ENCODE peak calls at places on chromosome 7, in four cellular contexts. K is OCI-LY7, H is HCT116, Q is dorsolateral prefrontal cortex. G is an unnamed sample.

GRCh38 chr7:50210706-50211115 is 93.8 kb upstream of the IKZF1 start:
- DNase-seq in Q (no peak), H (no peak), K (no peak), G (no peak)

GRCh38 chr7:51006483-51007235 is 224.0 kb upstream of the GRB10 start:
- DNase-seq in H (no peak), Q (no peak), K (no peak), G (no peak)

GRCh38 chr7:117665393-117665792 is 185.6 kb downstream of the CFTR start:
- DNase-seq in H (no peak), Q (no peak), K (no peak), G (peak)

GRCh38 chr7:103637726-103638125 is 191.7 kb upstream of the SLC26A5 start:
- DNase-seq in Q (no peak), H (no peak), K (no peak), G (no peak)

GRCh38 chr7:1825877-1826741 is 156.0 kb downstream of the ELFN1 start:
- DNase-seq in Q (no peak), H (no peak), K (no peak), G (no peak)

GRCh38 chr7:64046041-64046389 is 781 bp downstream of the ZNF727 start:
- DNase-seq in Q (no peak), K (no peak), H (no peak), G (no peak)

GRCh38 chr7:131513245-131514061 is 43.0 kb downstream of the PODXL start:
- DNase-seq in K (peak), Q (peak), H (peak), G (peak)

GRCh38 chr7:27180431-27181175 is 4.4 kb downstream of the HOXA11 start:
- DNase-seq in Q (no peak), K (no peak), H (no peak), G (no peak)

GRCh38 chr7:155220881-155221280 is 76.8 kb upstream of the INSIG1 start:
- DNase-seq in K (no peak), H (no peak), Q (no peak), G (no peak)

GRCh38 chr7:131897016-131897789 is 340.8 kb upstream of the PODXL start:
- DNase-seq in Q (no peak), K (no peak), H (peak), G (no peak)

GRCh38 chr7:98360221-98361124 is 40.4 kb downstream of the BAIAP2L1 start:
- DNase-seq in H (no peak), K (no peak), Q (no peak), G (no peak)

GRCh38 chr7:102874966-102875365 is 37.8 kb upstream of the LRRC17 start:
- DNase-seq in Q (no peak), H (no peak), K (no peak), G (no peak)

GRCh38 chr7:2436341-2437104 is 33.1 kb downstream of the CHST12 start:
- DNase-seq in K (no peak), Q (no peak), H (no peak), G (no peak)

GRCh38 chr7:47992446-47992845 is 13.0 kb upstream of the HUS1 start:
- DNase-seq in H (no peak), K (no peak), Q (no peak), G (no peak)
- TF ChIP-seq CTCF in H (no peak), K (no peak), Q (no peak), G (no peak)

GRCh38 chr7:23476286-23477169 is 6.2 kb upstream of the IGF2BP3 start:
- DNase-seq in H (no peak), Q (no peak), K (no peak), G (no peak)
- H3K4me3 ChIP-seq in H (no peak), Q (no peak), K (peak), G (no peak)

GRCh38 chr7:92281031-92281430 is 35.3 kb downstream of the ANKIB1 start:
- DNase-seq in Q (no peak), H (no peak), K (no peak), G (no peak)
- TF ChIP-seq CTCF in Q (no peak), H (no peak), K (no peak), G (no peak)

GRCh38 chr7:105020926-105021325 is 6.9 kb downstream of the KMT2E start:
- DNase-seq in K (no peak), H (no peak), Q (no peak), G (no peak)
- H3K4me3 ChIP-seq in K (peak), H (no peak), Q (peak), G (no peak)

GRCh38 chr7:149800169-149800555 is 26.8 kb upstream of the ZNF467 start:
- DNase-seq in Q (no peak), H (no peak), K (no peak), G (no peak)

GRCh38 chr7:149801002-149801566 is 27.7 kb upstream of the ZNF467 start:
- DNase-seq in Q (no peak), H (no peak), K (no peak), G (no peak)

GRCh38 chr7:149797771-149798170 is 24.4 kb upstream of the ZNF467 start:
- DNase-seq in Q (no peak), K (no peak), H (no peak), G (no peak)

GRCh38 chr7:149801816-149802215 is 28.4 kb upstream of the ZNF467 start:
- DNase-seq in H (no peak), Q (no peak), K (no peak), G (no peak)

DNA sequence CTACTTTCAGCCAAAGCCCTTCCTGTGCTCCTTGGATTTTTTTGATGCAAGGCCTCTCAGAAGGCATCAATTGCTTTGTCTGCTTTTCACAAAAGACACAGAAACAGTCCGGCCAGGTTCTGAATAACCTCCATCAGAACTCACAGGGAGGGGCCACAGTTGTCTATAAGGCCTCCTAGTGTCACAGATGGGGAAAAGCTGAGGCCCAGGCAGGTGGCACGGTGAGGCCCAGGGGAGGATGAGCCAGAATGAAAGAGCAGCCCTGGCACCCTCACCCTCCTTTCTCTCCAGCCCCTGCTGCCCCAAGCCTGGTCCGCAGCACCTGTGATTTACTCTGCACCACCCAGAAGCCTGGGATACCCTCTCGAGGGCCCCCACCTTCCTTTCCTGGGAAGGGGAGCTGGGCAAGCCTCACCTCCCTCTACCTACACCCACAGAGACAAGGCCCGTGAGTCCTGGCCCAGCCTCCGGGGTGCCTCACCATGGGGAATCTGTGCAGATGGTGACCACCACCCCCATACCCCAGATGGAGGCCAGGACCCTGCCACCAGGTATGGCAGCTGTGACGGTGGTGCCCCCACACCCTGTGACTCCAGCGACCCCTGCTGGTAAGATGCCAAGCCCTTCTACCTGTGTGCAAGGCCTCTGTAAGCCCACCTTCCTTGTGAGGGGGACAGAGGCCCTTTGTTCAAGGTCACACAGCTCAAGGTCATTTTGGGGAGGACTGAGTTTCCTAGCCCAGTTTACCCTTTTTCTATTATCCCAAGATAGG is 26.2 kb upstream of the ZNF467 start:
- DNase-seq in K (peak), Q (no peak), H (no peak), G (no peak)
- TF ChIP-seq CTCF in K (peak), Q (peak), H (peak), G (peak)

GRCh38 chr7:151168787-151169162 is 1.3 kb upstream of the GBX1 start:
- DNase-seq in H (no peak), Q (no peak), K (no peak), G (no peak)
- H3K4me3 ChIP-seq in H (no peak), Q (no peak), K (no peak), G (no peak)

DNA sequence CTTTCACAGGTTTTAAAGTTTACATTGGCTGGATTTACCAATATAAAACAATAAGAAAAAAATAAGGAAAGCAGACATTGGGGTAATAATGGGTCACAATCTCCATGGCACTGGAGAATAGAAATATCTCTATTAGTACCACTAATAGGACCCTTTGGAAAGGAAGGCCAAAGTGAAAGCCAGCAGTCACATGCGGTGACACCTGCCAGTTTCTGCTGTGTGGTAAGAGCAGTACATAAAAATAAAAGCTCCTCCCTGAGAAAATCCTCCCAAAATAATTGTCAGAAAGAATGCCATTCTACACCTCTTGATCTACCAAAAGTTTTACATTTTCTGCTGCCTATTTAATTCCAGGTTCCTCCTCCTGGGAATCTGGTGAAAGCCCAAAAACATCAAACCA is 30.4 kb upstream of the SLC13A1 start:
- DNase-seq in H (no peak), K (no peak), Q (no peak), G (no peak)
- TF ChIP-seq CTCF in H (no peak), K (no peak), Q (no peak), G (no peak)

G was measured in LNCaP clone FGC.